ENCODE peak calls at places on chromosomes 11 and 22, in four cellular contexts. F, N, A and G are unnamed samples.

GRCh38 chr11:48081151-48082010 is 101.0 kb downstream of the PTPRJ start:
- DNase-seq in N (peak), F (no peak), A (no peak), G (peak)

GRCh38 chr22:42340150-42340549 is 69.7 kb upstream of the TCF20 start:
- DNase-seq in F (no peak), A (no peak), N (no peak), G (no peak)

GRCh38 chr11:76283190-76283589 is 76.9 kb upstream of the WNT11 start:
- DNase-seq in A (no peak), F (no peak), N (no peak), G (no peak)

GRCh38 chr11:1838426-1839131 is at the start of gene TNNI2:
- DNase-seq in N (no peak), A (no peak), F (no peak), G (no peak)

GRCh38 chr11:76579047-76579751 is 91.3 kb downstream of the LRRC32 start:
- DNase-seq in N (peak), F (peak), A (no peak), G (no peak)

GRCh38 chr11:86099727-86100320 is 30.9 kb upstream of the PICALM start:
- DNase-seq in N (peak), A (no peak), F (no peak), G (peak)

GRCh38 chr22:49097966-49098365 is 729.7 kb downstream of the BRD1 start:
- DNase-seq in A (no peak), F (no peak), N (no peak), G (no peak)

GRCh38 chr11:15591112-15591537 is 476.4 kb downstream of the INSC start:
- DNase-seq in F (no peak), N (no peak), A (no peak), G (no peak)

GRCh38 chr11:4025248-4025956 is 69.2 kb upstream of the RRM1 start:
- DNase-seq in F (no peak), N (no peak), A (no peak), G (peak)

GRCh38 chr11:45209904-45210699 is 63.7 kb downstream of the PRDM11 start:
- DNase-seq in F (peak), A (no peak), N (no peak), G (peak)

GRCh38 chr22:31192513-31192912 is 19.6 kb upstream of the LIMK2 start:
- DNase-seq in A (no peak), F (no peak), N (peak), G (peak)

GRCh38 chr22:19385221-19385906 is 46.2 kb downstream of the HIRA start:
- DNase-seq in N (no peak), A (no peak), F (no peak), G (no peak)

GRCh38 chr11:121236115-121237001 is 56.2 kb upstream of the SC5D start:
- DNase-seq in N (peak), F (no peak), A (no peak), G (no peak)

GRCh38 chr11:6200975-6201374 is 2.0 kb downstream of the OR52W1 start:
- DNase-seq in N (peak), F (no peak), A (no peak), G (no peak)

GRCh38 chr11:57322881-57323467 is 1.8 kb downstream of the TNKS1BP1 start:
- DNase-seq in N (peak), A (no peak), F (no peak), G (no peak)

GRCh38 chr11:889686-890475 is 20.7 kb downstream of the CHID1 start:
- DNase-seq in A (no peak), N (no peak), F (peak), G (no peak)

GRCh38 chr11:13880719-13881118 is 81.8 kb upstream of the SPON1 start:
- DNase-seq in N (no peak), A (no peak), F (no peak), G (no peak)

GRCh38 chr11:313787-314547 is at the start of gene IFITM1:
- DNase-seq in F (no peak), A (no peak), N (no peak), G (peak)

GRCh38 chr22:27063841-27064240 is 406.5 kb downstream of the MIAT start:
- DNase-seq in A (no peak), N (no peak), F (no peak), G (no peak)

GRCh38 chr11:61769946-61770683 is 17.7 kb downstream of the MYRF start:
- DNase-seq in N (no peak), F (no peak), A (no peak), G (no peak)

DNA sequence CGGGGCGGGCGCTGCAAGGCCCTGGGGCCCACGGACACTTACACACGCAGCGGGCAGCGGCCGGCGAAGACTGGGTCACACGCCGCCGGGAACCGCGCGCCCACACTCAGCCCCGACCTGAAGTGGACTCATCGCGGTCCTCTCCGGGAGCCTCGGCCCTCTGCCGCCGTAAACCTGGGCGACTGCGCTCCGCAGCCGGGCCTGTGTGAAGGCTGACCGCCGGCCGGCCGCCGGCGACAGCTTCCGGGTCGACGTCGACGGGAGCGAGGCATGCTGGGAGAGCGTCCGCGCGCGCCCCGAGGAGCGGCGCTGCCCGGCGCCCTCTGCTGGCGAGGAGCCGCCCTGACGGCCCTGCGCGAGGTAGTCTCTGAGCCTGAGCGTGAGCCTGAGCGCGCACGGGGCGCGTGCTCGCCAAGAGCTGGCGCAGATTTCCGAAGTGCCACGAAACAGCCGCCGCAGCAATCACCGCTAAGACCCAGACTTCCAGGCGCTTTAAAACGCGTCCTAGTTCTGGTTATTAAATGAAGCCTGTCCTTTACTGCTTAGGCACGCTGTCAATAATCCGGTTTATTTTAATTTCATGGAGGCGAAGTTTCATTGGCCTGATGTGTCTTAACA is at the start of gene SNX19:
- DNase-seq in F (peak), N (peak), A (peak), G (peak)
- H2AK5ac ChIP-seq in F (no peak), N (peak), A (no peak), G (peak)

DNA sequence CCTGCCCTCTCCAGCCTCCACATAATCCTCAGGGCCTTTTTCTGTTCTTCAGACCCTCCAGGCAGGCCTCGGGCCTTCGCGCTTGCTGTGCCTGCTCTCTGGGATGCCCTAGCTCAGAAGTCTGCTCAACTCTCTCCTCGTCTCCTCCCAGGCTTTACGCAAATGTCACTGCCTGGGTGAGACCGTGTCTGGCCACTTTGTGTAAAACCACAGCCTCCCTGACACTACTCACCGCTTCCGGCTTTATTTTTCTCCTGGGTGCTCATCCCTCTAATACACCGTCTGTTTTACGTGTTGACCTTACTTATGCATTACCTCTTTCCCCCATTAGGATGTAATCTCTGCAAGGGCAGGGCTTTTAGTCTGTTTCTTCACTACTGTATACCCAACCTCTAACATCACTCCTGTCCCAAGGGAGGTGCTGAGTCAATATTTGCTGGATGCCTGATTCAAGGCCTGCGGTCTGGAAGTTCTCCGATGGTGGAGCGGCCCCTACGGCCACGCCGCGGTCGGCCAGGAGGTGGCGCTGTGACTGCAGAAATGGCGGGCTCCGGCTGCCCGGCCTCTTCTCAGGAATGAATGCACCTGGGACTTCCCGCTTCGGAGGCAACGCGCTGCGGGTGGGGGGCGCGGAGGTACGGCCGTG is 58.2 kb upstream of the THY1 start:
- DNase-seq in F (peak), N (peak), A (no peak), G (peak)
- H2AK5ac ChIP-seq in F (no peak), N (no peak), A (no peak), G (no peak)

GRCh38 chr11:134358853-134359490 is 27.2 kb downstream of the GLB1L2 start:
- DNase-seq in F (no peak), A (no peak), N (no peak), G (no peak)

GRCh38 chr11:134360050-134360835 is 28.5 kb downstream of the GLB1L2 start:
- DNase-seq in N (peak), A (peak), F (peak), G (peak)

GRCh38 chr11:134358165-134358852 is 26.5 kb downstream of the GLB1L2 start:
- DNase-seq in F (no peak), A (no peak), N (no peak), G (no peak)

GRCh38 chr11:134361241-134361640 is 29.5 kb downstream of the GLB1L2 start:
- DNase-seq in A (no peak), N (no peak), F (no peak), G (no peak)

GRCh38 chr11:134359646-134360045 is 27.9 kb downstream of the GLB1L2 start:
- DNase-seq in A (no peak), N (no peak), F (no peak), G (no peak)
- H2AK5ac ChIP-seq in A (no peak), N (no peak), F (no peak), G (no peak)

DNA sequence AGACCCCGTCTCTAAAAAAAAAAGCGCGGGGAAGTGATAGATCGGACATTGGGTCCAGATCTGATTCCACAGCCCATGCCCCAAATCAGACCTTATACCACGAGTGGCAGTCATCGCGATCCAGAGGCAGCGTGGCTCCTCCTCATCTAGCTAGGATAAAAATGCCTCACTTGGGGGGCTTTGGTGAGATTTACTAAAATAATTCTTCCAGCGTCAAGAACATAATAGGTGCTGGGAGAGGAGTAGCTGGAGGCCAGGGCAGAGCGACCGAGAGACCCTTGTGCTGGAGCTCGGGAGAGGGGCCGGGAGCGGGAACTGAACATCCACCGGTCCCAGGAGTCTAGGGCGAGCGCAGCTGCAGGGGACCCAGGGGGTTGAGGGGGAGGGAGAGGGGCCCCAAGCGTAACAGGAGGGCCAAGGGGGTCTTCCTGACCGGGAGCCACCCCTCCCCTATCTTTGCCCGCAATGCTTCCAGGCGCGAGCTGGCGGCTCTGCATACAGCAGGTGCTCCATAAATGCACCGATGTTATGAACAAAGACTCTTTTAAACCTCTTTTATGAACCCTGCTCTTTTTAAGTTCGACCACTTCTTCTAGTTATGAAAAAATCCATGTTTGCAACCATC is 823 bp upstream of the CPT1A start:
- DNase-seq in N (no peak), A (no peak), F (no peak), G (no peak)
- H2AK5ac ChIP-seq in N (no peak), A (no peak), F (no peak), G (no peak)

GRCh38 chr11:68043029-68043348 is 4.2 kb downstream of the TCIRG1 start:
- DNase-seq in F (no peak), A (no peak), N (no peak), G (no peak)
- H2AK5ac ChIP-seq in F (no peak), A (no peak), N (no peak), G (no peak)